ENCODE peak calls at places on chromosomes 4 and X, in six cellular contexts. Y, V, B, M, F and C are unnamed samples.

GRCh38 chrX:39816871-39817731 is 280.7 kb downstream of the BCOR start:
- DNase-seq in Y (no peak), V (no peak), B (peak), M (no peak), F (peak), C (peak)

GRCh38 chr4:23022032-23022431 is 329.3 kb downstream of the GBA3 start:
- DNase-seq in Y (no peak), V (peak), B (no peak), M (no peak), F (peak), C (peak)

GRCh38 chr4:162475221-162475620 is 311.4 kb upstream of the FSTL5 start:
- DNase-seq in Y (no peak), V (no peak), B (no peak), M (no peak), F (peak), C (no peak)

GRCh38 chr4:76430519-76431388 is 4.3 kb upstream of the SHROOM3 start:
- DNase-seq in Y (no peak), V (no peak), B (no peak), M (peak), F (peak), C (peak)

GRCh38 chrX:1451676-1452496 is 823 bp downstream of the ASMTL start:
- DNase-seq in Y (no peak), V (no peak), B (peak), M (no peak), F (no peak), C (no peak)

GRCh38 chr4:108483077-108483476 is 137.3 kb upstream of the RPL34 start:
- DNase-seq in Y (no peak), V (no peak), B (no peak), M (peak), F (peak), C (no peak)

GRCh38 chr4:125382995-125383394 is 68.2 kb downstream of the FAT4 start:
- DNase-seq in Y (no peak), V (no peak), B (no peak), M (no peak), F (peak), C (no peak)

GRCh38 chr4:144732584-144733130 is 86.7 kb downstream of the HHIP start:
- DNase-seq in Y (no peak), V (no peak), B (no peak), M (no peak), F (no peak), C (no peak)

GRCh38 chr4:2793920-2794706 is 1.2 kb downstream of the SH3BP2 start:
- DNase-seq in Y (peak), V (peak), B (no peak), M (no peak), F (peak), C (peak)

GRCh38 chrX:47093248-47093647 is 15.0 kb downstream of the RGN start:
- DNase-seq in Y (no peak), V (no peak), B (no peak), M (peak), F (peak), C (peak)

GRCh38 chr4:581753-582361 is 5.8 kb upstream of the TMEM271 start:
- DNase-seq in Y (no peak), V (no peak), B (no peak), M (no peak), F (no peak), C (no peak)

GRCh38 chr4:93384211-93384610 is 444.3 kb upstream of the ATOH1 start:
- DNase-seq in Y (no peak), V (no peak), B (no peak), M (no peak), F (no peak), C (no peak)

GRCh38 chr4:152357206-152357605 is 178.7 kb downstream of the FBXW7 start:
- DNase-seq in Y (peak), V (no peak), B (no peak), M (no peak), F (peak), C (peak)

GRCh38 chr4:76024007-76024406 is 710 bp upstream of the CXCL10 start:
- DNase-seq in Y (no peak), V (no peak), B (no peak), M (no peak), F (no peak), C (no peak)

GRCh38 chr4:17490575-17491059 is 21.3 kb downstream of the QDPR start:
- DNase-seq in Y (no peak), V (no peak), B (no peak), M (no peak), F (no peak), C (no peak)

DNA sequence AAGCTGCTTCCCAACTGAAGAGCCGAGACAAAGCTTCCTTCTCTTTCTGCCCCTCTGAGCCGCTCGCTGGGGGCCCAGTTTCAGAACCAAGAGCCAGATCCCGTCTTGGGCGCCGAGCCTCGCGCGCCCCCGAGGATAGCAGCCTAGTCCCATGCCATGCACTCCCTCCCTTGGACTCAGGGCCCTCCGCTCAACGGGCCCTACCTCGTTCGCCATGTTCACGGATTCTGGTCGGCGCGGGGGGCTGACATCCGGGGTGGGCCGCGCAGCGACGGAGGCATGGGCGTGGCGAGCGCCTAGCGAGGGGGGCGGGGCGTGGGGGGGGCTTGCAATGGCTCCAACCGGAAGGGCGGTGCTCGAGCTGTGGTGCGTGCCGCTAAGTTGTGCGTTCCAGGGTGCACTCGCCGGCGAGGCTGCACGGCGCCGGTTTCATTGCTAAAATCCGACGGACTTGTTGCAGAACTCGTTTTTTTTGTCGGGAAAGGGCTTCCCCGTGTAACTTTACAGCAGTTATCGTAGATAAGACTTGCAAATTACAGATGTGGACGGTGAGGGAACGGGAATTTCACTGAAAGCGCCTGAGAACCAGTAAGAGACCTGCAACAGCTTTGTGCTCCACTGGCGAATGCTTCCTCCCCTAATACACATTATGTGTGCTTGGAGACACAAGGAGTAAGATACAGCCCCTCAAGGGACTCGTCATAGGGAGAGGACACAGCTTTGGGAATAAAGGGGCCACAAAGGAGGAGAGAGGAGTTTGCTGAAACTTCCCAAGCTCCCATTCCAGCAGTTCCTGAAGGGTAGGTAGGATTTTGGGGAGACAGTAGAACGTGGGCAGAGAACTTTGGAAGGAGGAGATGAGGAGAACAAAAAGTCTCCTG is at the start of gene ADH5:
- DNase-seq in Y (peak), V (peak), B (peak), M (peak), F (peak), C (peak)
- H3K4me3 ChIP-seq in Y (peak), V (peak), B (peak), M (peak), F (peak), C (peak)

GRCh38 chrX:133958997-133959688 is 26.3 kb downstream of the GPC3 start:
- DNase-seq in Y (no peak), V (no peak), B (no peak), M (no peak), F (no peak), C (no peak)
- TF ChIP-seq CTCF in Y (no peak), V (no peak), B (no peak), M (no peak), F (peak), C (peak)

GRCh38 chr4:168630445-168631187 is 133.8 kb downstream of the PALLD start:
- DNase-seq in Y (no peak), V (no peak), B (no peak), M (no peak), F (peak), C (peak)

GRCh38 chr4:168632246-168632832 is 135.5 kb downstream of the PALLD start:
- DNase-seq in Y (no peak), V (no peak), B (no peak), M (no peak), F (no peak), C (no peak)

GRCh38 chr4:168629561-168629960 is 132.7 kb downstream of the PALLD start:
- DNase-seq in Y (no peak), V (no peak), B (no peak), M (no peak), F (no peak), C (no peak)

GRCh38 chr4:168633071-168633470 is 136.2 kb downstream of the PALLD start:
- DNase-seq in Y (no peak), V (no peak), B (no peak), M (no peak), F (peak), C (peak)

GRCh38 chr4:168631241-168632151 is 134.6 kb downstream of the PALLD start:
- DNase-seq in Y (peak), V (peak), B (no peak), M (no peak), F (peak), C (peak)
- H3K4me3 ChIP-seq in Y (peak), V (peak), B (peak), M (peak), F (peak), C (peak)

GRCh38 chr4:99117876-99118693 is 26.0 kb downstream of the ADH4 start:
- DNase-seq in Y (no peak), V (no peak), B (no peak), M (peak), F (peak), C (peak)
- TF ChIP-seq CTCF in Y (no peak), V (no peak), B (peak), M (peak), F (peak), C (peak)

GRCh38 chrX:101785142-101785541 is 125.5 kb upstream of the ARMCX2 start:
- DNase-seq in Y (no peak), V (no peak), B (no peak), M (no peak), F (no peak), C (no peak)

DNA sequence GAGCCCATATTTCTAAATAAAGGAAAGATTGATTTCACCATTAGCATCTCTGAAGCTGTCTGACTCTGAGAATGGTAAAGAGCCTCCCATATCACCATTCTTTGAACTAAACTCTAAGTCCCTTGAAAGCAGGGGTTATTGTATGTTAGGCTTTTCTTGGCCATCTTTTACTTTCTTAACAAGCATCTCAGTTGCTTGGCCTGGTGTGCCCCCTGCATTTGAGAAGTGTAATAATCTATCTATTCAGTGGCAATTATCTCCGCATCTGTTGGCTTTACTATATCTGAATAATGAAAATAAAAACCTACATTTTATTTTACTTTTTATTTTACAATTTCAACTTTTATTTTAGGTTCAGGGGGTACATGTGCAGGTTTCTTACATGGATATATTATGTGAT is 128.3 kb upstream of the ARMCX2 start:
- DNase-seq in Y (no peak), V (no peak), B (no peak), M (no peak), F (no peak), C (no peak)
- H3K4me3 ChIP-seq in Y (no peak), V (no peak), B (no peak), M (no peak), F (no peak), C (no peak)

DNA sequence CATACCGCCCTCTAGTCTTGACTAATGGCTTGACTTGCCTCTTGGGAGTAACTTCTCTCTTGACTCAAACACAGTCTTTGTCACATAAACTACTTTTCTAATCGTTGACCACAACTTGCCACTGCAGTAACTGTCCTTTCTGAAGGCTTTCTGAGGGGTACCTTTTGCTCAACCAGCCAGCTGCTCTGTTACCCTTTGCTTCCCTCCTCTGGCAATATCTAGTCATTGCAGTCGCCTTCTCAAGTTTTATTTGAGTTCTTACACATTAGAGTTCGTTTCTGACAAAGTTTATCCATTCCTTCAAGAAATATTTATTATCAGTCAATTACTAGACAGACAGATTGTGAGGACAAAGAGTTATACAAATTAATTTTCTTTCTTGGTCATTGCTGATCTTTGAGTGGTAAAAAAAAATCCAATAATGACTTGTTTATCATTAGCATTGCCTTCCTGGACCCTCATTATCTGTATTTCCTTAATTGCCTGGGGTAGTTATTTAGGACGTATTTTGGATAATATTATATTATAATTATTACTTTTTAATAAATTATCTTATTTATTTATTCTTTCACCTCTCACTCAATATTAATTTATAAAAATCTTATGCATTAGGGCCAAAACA is 506.8 kb upstream of the PCDH10 start:
- DNase-seq in Y (no peak), V (no peak), B (no peak), M (peak), F (peak), C (peak)
- TF ChIP-seq CTCF in Y (peak), V (no peak), B (peak), M (peak), F (peak), C (peak)

DNA sequence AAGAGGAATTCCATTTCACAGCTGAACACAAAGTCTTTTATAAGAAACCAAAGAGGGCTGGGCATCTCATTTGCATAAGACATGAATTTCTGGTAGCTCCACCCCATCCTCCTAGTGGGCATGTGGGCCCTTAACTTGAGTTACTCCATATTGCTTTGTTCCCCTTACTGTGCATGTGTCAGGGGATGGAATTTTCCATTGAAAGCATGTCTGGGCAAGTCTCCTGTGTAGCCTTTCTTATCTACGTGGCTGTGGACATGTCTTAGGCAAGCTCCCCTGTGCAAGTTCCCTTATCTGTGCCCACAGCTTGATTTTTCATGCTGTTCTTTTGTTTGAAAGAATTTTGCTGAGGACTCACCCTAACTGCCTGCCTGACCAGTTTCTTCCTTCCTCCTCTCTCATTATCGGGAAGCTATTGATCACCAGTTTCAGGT is 123.5 kb upstream of the JADE1 start:
- DNase-seq in Y (no peak), V (no peak), B (no peak), M (no peak), F (peak), C (peak)
- H3K4me3 ChIP-seq in Y (no peak), V (no peak), B (no peak), M (no peak), F (no peak), C (no peak)

GRCh38 chr4:1780435-1780834 is 12.7 kb upstream of the FGFR3 start:
- DNase-seq in Y (no peak), V (no peak), B (no peak), M (no peak), F (no peak), C (no peak)

GRCh38 chr4:1778642-1779392 is 14.3 kb upstream of the FGFR3 start:
- DNase-seq in Y (no peak), V (no peak), B (no peak), M (no peak), F (no peak), C (no peak)

GRCh38 chr4:1776521-1777161 is 16.5 kb upstream of the FGFR3 start:
- DNase-seq in Y (no peak), V (no peak), B (no peak), M (no peak), F (no peak), C (no peak)

GRCh38 chr4:1777822-1778641 is 15.1 kb upstream of the FGFR3 start:
- DNase-seq in Y (no peak), V (no peak), B (peak), M (no peak), F (peak), C (peak)

GRCh38 chr4:1779588-1780382 is 13.3 kb upstream of the FGFR3 start:
- DNase-seq in Y (no peak), V (no peak), B (no peak), M (no peak), F (no peak), C (no peak)
- TF ChIP-seq CTCF in Y (no peak), V (no peak), B (no peak), M (no peak), F (no peak), C (no peak)

GRCh38 chr4:47010347-47011188 is 17.2 kb upstream of the GABRA4 start:
- DNase-seq in Y (no peak), V (no peak), B (no peak), M (peak), F (peak), C (peak)
- H3K4me3 ChIP-seq in Y (no peak), V (peak), B (peak), M (peak), F (no peak), C (no peak)